ENCODE peak calls at places on chromosomes 1 and 21, in six cellular contexts. L is IMR-90, S is suprapubic skin, V is breast epithelium, C is body of pancreas, O is A549. I is an unnamed sample.

GRCh38 chr21:26437326-26438009 is 135.6 kb downstream of the CYYR1 start:
- DNase-seq in L (no peak), S (no peak), V (no peak), C (no peak), O (no peak), I (no peak)

GRCh38 chr1:150267896-150268295 is 920 bp downstream of the APH1A start:
- DNase-seq in L (no peak), S (no peak), V (no peak), C (no peak), O (no peak), I (no peak)

GRCh38 chr1:109620396-109620817 is 770 bp downstream of the AMPD2 start:
- DNase-seq in L (peak; percentile 62), S (peak; percentile 81), V (no peak), C (no peak), O (peak; percentile 69), I (no peak)

GRCh38 chr21:42552407-42553336 is 39.0 kb downstream of the SLC37A1 start:
- DNase-seq in L (no peak), S (peak; percentile 20), V (no peak), C (no peak), O (no peak), I (no peak)

GRCh38 chr1:27438621-27439061 is 46.2 kb downstream of the GPR3 start:
- DNase-seq in L (no peak), S (no peak), V (no peak), C (no peak), O (no peak), I (no peak)

GRCh38 chr1:15557008-15557407 is 27.8 kb downstream of the AGMAT start:
- DNase-seq in L (no peak), S (no peak), V (no peak), C (no peak), O (no peak), I (no peak)

GRCh38 chr1:209875510-209875909 is 47.7 kb downstream of the UTP25 start:
- DNase-seq in L (peak; percentile 67), S (no peak), V (no peak), C (no peak), O (peak; percentile 33), I (peak; percentile 35)

GRCh38 chr1:38551908-38552307 is 307.7 kb downstream of the RRAGC start:
- DNase-seq in L (no peak), S (peak; percentile 15), V (no peak), C (no peak), O (no peak), I (no peak)

GRCh38 chr1:59186656-59187055 is 110.2 kb upstream of the FGGY start:
- DNase-seq in L (peak; percentile 79), S (no peak), V (no peak), C (no peak), O (no peak), I (no peak)

GRCh38 chr21:37461494-37461893 is 94.9 kb downstream of the DYRK1A start:
- DNase-seq in L (peak; percentile 33), S (no peak), V (no peak), C (no peak), O (no peak), I (no peak)

GRCh38 chr1:29975036-29975694 is 738.8 kb downstream of the PTPRU start:
- DNase-seq in L (peak; percentile 49), S (no peak), V (no peak), C (no peak), O (peak; percentile 12), I (peak; percentile 20)

GRCh38 chr1:205355054-205355453 is 1.7 kb downstream of the KLHDC8A start:
- DNase-seq in L (no peak), S (no peak), V (peak; percentile 87), C (peak; percentile 46), O (no peak), I (no peak)

GRCh38 chr1:163875214-163875926 is 553.6 kb downstream of the NUF2 start:
- DNase-seq in L (peak; percentile 22), S (peak; percentile 86), V (no peak), C (peak; percentile 19), O (no peak), I (peak; percentile 24)

GRCh38 chr1:162310337-162310736 is 66.3 kb downstream of the SPATA46 start:
- DNase-seq in L (peak; percentile 33), S (no peak), V (no peak), C (no peak), O (no peak), I (no peak)

GRCh38 chr1:4652631-4653327 is 1.6 kb upstream of the AJAP1 start:
- DNase-seq in L (no peak), S (no peak), V (no peak), C (peak; percentile 53), O (peak; percentile 62), I (peak; percentile 48)

GRCh38 chr1:151606384-151606783 is 5.5 kb upstream of the SNX27 start:
- DNase-seq in L (peak; percentile 48), S (no peak), V (no peak), C (no peak), O (no peak), I (no peak)

GRCh38 chr1:5911157-5911556 is 81.1 kb downstream of the NPHP4 start:
- DNase-seq in L (no peak), S (peak; percentile 43), V (no peak), C (no peak), O (no peak), I (peak; percentile 49)

GRCh38 chr1:10379101-10379620 is 19.7 kb upstream of the PGD start:
- DNase-seq in L (no peak), S (no peak), V (no peak), C (no peak), O (no peak), I (no peak)

GRCh38 chr1:148353461-148354283 is 129.4 kb downstream of the PPIAL4G start:
- DNase-seq in L (peak; percentile 60), S (no peak), V (no peak), C (no peak), O (peak; percentile 82), I (no peak)

GRCh38 chr21:25107708-25108107 is 499.6 kb downstream of the MRPL39 start:
- DNase-seq in L (peak; percentile 94), S (no peak), V (no peak), C (no peak), O (no peak), I (no peak)

GRCh38 chr21:25949701-25950100 is 214.9 kb downstream of the GABPA start:
- DNase-seq in L (no peak), S (no peak), V (no peak), C (no peak), O (no peak), I (no peak)

GRCh38 chr21:44695641-44696040 is 1.3 kb upstream of the KRTAP10-12 start:
- DNase-seq in L (no peak), S (no peak), V (no peak), C (no peak), O (no peak), I (peak; percentile 11)

GRCh38 chr1:10432910-10433785 is 2.9 kb downstream of the CENPS start:
- DNase-seq in L (no peak), S (no peak), V (no peak), C (no peak), O (no peak), I (no peak)

GRCh38 chr1:64846573-64847430 is 101.9 kb downstream of the RAVER2 start:
- DNase-seq in L (no peak), S (no peak), V (no peak), C (no peak), O (no peak), I (no peak)

GRCh38 chr1:116504308-116505156 is 66.3 kb downstream of the CD58 start:
- DNase-seq in L (peak; percentile 62), S (no peak), V (peak; percentile 62), C (no peak), O (peak; percentile 8), I (peak; percentile 84)

GRCh38 chr1:246959944-246960693 is 28.4 kb upstream of the AHCTF1 start:
- DNase-seq in L (no peak), S (no peak), V (no peak), C (no peak), O (no peak), I (no peak)

GRCh38 chr1:53580739-53581475 is 121.7 kb downstream of the DMRTB1 start:
- DNase-seq in L (no peak), S (peak; percentile 23), V (no peak), C (peak; percentile 2), O (no peak), I (no peak)

GRCh38 chr1:168834225-168834872 is 105.3 kb upstream of the DPT start:
- DNase-seq in L (no peak), S (no peak), V (no peak), C (no peak), O (no peak), I (no peak)

GRCh38 chr1:54885863-54886723 is 902 bp downstream of the DHCR24 start:
- DNase-seq in L (no peak), S (no peak), V (no peak), C (peak; percentile 56), O (no peak), I (no peak)

GRCh38 chr1:2402420-2402819 is 9.9 kb downstream of the PEX10 start:
- DNase-seq in L (no peak), S (no peak), V (no peak), C (no peak), O (no peak), I (no peak)
- TF ChIP-seq POLR2A in L (no peak), S (no peak), V (no peak), C (no peak), O (no peak), I (no peak)

GRCh38 chr1:46448109-46448911 is 41.3 kb upstream of the DMBX1 start:
- DNase-seq in L (no peak), S (no peak), V (no peak), C (no peak), O (no peak), I (no peak)
- H3K4me3 ChIP-seq in L (no peak overlapping the region), S (peak overlapping the region; percentile 46), V (peak overlapping the region; percentile 63), C (no peak overlapping the region), O (no peak overlapping the region), I (no peak overlapping the region)

GRCh38 chr1:234536756-234537155 is 57.8 kb upstream of the TARBP1 start:
- DNase-seq in L (no peak), S (no peak), V (no peak), C (no peak), O (no peak), I (peak; percentile 47)

GRCh38 chr1:234537236-234537635 is 58.3 kb upstream of the TARBP1 start:
- DNase-seq in L (no peak), S (no peak), V (no peak), C (no peak), O (no peak), I (no peak)

GRCh38 chr1:234535763-234536515 is 57.0 kb upstream of the TARBP1 start:
- DNase-seq in L (peak; percentile 70), S (no peak), V (peak; percentile 62), C (peak; percentile 70), O (no peak), I (peak; percentile 52)

GRCh38 chr1:234533975-234534876 is 55.2 kb upstream of the TARBP1 start:
- DNase-seq in L (peak; percentile 98), S (peak; percentile 98), V (peak; percentile 97), C (peak; percentile 88), O (no peak), I (peak; percentile 96)

DNA sequence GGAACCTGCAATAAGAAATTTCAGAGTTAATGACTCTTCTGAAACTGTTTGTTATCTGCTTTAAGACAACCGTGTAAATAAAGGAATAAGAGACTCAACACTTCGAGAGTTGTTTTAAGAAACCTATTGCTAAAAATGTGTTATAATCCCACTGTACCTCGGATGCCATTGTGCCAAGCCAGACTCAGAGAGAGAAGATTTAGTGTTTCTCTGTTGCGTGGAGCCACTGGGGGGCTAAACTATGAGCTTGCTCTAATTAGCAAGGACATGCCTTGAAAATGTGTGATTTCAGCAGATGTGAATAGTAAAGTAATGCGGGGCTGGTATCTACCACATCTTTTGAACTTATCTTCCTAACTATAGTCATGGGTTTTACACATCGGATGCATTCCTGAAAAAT is 56.2 kb upstream of the TARBP1 start:
- DNase-seq in L (no peak), S (no peak), V (no peak), C (no peak), O (no peak), I (no peak)
- H3K4me1 ChIP-seq in L (peaks cover 36% of the 10 kb centered on the region), S (peaks cover 100% of the 10 kb centered on the region), V (peaks cover 19% of the 10 kb centered on the region), C (peaks cover 92% of the 10 kb centered on the region), O (peaks cover 16% of the 10 kb centered on the region), I (peaks cover 43% of the 10 kb centered on the region)

GRCh38 chr21:41506526-41507520 is 1.1 kb downstream of the TMPRSS2 start:
- DNase-seq in L (no peak), S (no peak), V (peak; percentile 60), C (peak; percentile 73), O (no peak), I (no peak)
- TF ChIP-seq POLR2A in L (no peak), S (no peak), V (no peak), C (no peak), O (no peak), I (no peak)